ENCODE peak calls at places on chromosomes 6 and 20, in six cellular contexts. One of them, this sample, is unnamed.

GRCh38 chr6:149840345-149841075 is 23.6 kb downstream of the LRP11 start:
- DNase-seq in nephron progenitor cell: peak; percentile 26
- DNase-seq in uterus: peak; percentile 56
- DNase-seq in stomach: peak; percentile 81
- DNase-seq in astrocyte of the spinal cord: peak; percentile 67
- DNase-seq in HFF-Myc: no peak
- DNase-seq in this sample: peak; percentile 81

GRCh38 chr20:44809380-44810060 is 826 bp downstream of the RIMS4 start:
- DNase-seq in stomach: no peak
- DNase-seq in nephron progenitor cell: peak; percentile 16
- DNase-seq in astrocyte of the spinal cord: no peak
- DNase-seq in uterus: no peak
- DNase-seq in HFF-Myc: no peak
- DNase-seq in this sample: no peak

GRCh38 chr6:37314803-37315515 is 38.8 kb upstream of the RNF8 start:
- DNase-seq in HFF-Myc: no peak
- DNase-seq in astrocyte of the spinal cord: peak; percentile 27
- DNase-seq in uterus: peak; percentile 34
- DNase-seq in nephron progenitor cell: peak; percentile 36
- DNase-seq in stomach: peak; percentile 41
- DNase-seq in this sample: no peak

GRCh38 chr6:45898941-45899682 is 116.5 kb downstream of the CLIC5 start:
- DNase-seq in uterus: no peak
- DNase-seq in nephron progenitor cell: no peak
- DNase-seq in HFF-Myc: no peak
- DNase-seq in stomach: no peak
- DNase-seq in astrocyte of the spinal cord: no peak
- DNase-seq in this sample: no peak

GRCh38 chr20:54585222-54585621 is 109.8 kb downstream of the DOK5 start:
- DNase-seq in nephron progenitor cell: no peak
- DNase-seq in HFF-Myc: no peak
- DNase-seq in astrocyte of the spinal cord: no peak
- DNase-seq in stomach: no peak
- DNase-seq in uterus: no peak
- DNase-seq in this sample: no peak

GRCh38 chr20:33348136-33348937 is 53.0 kb downstream of the CDK5RAP1 start:
- DNase-seq in uterus: no peak
- DNase-seq in HFF-Myc: no peak
- DNase-seq in astrocyte of the spinal cord: no peak
- DNase-seq in nephron progenitor cell: no peak
- DNase-seq in stomach: no peak
- DNase-seq in this sample: no peak

GRCh38 chr6:139891471-139891870 is 517.0 kb upstream of the CITED2 start:
- DNase-seq in HFF-Myc: peak; percentile 42
- DNase-seq in astrocyte of the spinal cord: peak; percentile 33
- DNase-seq in uterus: no peak
- DNase-seq in nephron progenitor cell: no peak
- DNase-seq in stomach: no peak
- DNase-seq in this sample: no peak

GRCh38 chr6:89481695-89482094 is 48.7 kb downstream of the ANKRD6 start:
- DNase-seq in uterus: no peak
- DNase-seq in nephron progenitor cell: no peak
- DNase-seq in astrocyte of the spinal cord: no peak
- DNase-seq in HFF-Myc: no peak
- DNase-seq in stomach: no peak
- DNase-seq in this sample: no peak

GRCh38 chr6:137307163-137307851 is 88.1 kb upstream of the IFNGR1 start:
- DNase-seq in stomach: no peak
- DNase-seq in uterus: no peak
- DNase-seq in astrocyte of the spinal cord: no peak
- DNase-seq in HFF-Myc: no peak
- DNase-seq in nephron progenitor cell: no peak
- DNase-seq in this sample: no peak

GRCh38 chr20:61773926-61774587 is 291.6 kb downstream of the TAF4 start:
- DNase-seq in nephron progenitor cell: no peak
- DNase-seq in HFF-Myc: no peak
- DNase-seq in astrocyte of the spinal cord: no peak
- DNase-seq in stomach: no peak
- DNase-seq in uterus: no peak
- DNase-seq in this sample: no peak

GRCh38 chr20:44702776-44703175 is 12.4 kb upstream of the CCN5 start:
- DNase-seq in astrocyte of the spinal cord: peak; percentile 95
- DNase-seq in uterus: peak; percentile 89
- DNase-seq in HFF-Myc: peak; percentile 63
- DNase-seq in stomach: peak; percentile 88
- DNase-seq in nephron progenitor cell: peak; percentile 29
- DNase-seq in this sample: peak; percentile 89

GRCh38 chr6:169869301-169869700 is 117.9 kb downstream of the ERMARD start:
- DNase-seq in nephron progenitor cell: no peak
- DNase-seq in astrocyte of the spinal cord: no peak
- DNase-seq in HFF-Myc: no peak
- DNase-seq in stomach: no peak
- DNase-seq in uterus: no peak
- DNase-seq in this sample: no peak

GRCh38 chr6:112218563-112218962 is 35.8 kb downstream of the LAMA4 start:
- DNase-seq in nephron progenitor cell: no peak
- DNase-seq in stomach: no peak
- DNase-seq in uterus: peak; percentile 80
- DNase-seq in HFF-Myc: no peak
- DNase-seq in astrocyte of the spinal cord: peak; percentile 61
- DNase-seq in this sample: no peak

DNA sequence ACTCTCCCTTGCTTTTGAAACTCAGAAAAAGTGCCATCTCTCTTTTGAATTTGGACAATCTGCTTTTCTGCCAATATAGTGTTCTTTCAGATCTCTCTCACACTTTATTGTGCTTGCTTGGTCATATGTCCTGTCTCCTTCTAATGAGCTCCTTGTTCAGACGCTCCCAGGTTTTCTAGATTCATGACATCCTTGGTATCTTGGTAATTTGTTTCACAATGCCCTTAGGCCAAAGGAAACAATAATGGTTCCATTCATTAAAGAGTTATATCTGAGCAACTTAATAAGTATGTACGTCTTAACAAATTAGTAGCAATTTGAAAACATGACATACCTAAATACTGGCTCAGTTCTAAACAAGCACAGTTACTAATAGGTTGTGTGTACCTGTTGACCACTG is 293.4 kb upstream of the SPTLC3 start:
- DNase-seq in HFF-Myc: no peak
- DNase-seq in nephron progenitor cell: no peak
- DNase-seq in uterus: no peak
- DNase-seq in stomach: no peak
- DNase-seq in astrocyte of the spinal cord: no peak
- DNase-seq in this sample: no peak
- TF ChIP-seq CTCF in HFF-Myc: no peak
- TF ChIP-seq CTCF in nephron progenitor cell: no peak
- TF ChIP-seq CTCF in uterus: no peak
- TF ChIP-seq CTCF in stomach: no peak
- TF ChIP-seq CTCF in astrocyte of the spinal cord: no peak
- TF ChIP-seq CTCF in this sample: no peak

GRCh38 chr6:69643688-69644087 is 153.1 kb downstream of the LMBRD1 start:
- DNase-seq in HFF-Myc: no peak
- DNase-seq in astrocyte of the spinal cord: no peak
- DNase-seq in uterus: no peak
- DNase-seq in stomach: no peak
- DNase-seq in nephron progenitor cell: no peak
- DNase-seq in this sample: no peak

GRCh38 chr6:69650703-69651102 is 146.1 kb downstream of the LMBRD1 start:
- DNase-seq in nephron progenitor cell: no peak
- DNase-seq in astrocyte of the spinal cord: no peak
- DNase-seq in uterus: no peak
- DNase-seq in stomach: no peak
- DNase-seq in HFF-Myc: no peak
- DNase-seq in this sample: no peak

GRCh38 chr6:69647726-69648125 is 149.1 kb downstream of the LMBRD1 start:
- DNase-seq in astrocyte of the spinal cord: no peak
- DNase-seq in stomach: no peak
- DNase-seq in HFF-Myc: no peak
- DNase-seq in nephron progenitor cell: no peak
- DNase-seq in uterus: no peak
- DNase-seq in this sample: no peak
- TF ChIP-seq CTCF in astrocyte of the spinal cord: no peak
- TF ChIP-seq CTCF in stomach: no peak
- TF ChIP-seq CTCF in HFF-Myc: no peak
- TF ChIP-seq CTCF in nephron progenitor cell: no peak
- TF ChIP-seq CTCF in uterus: no peak
- TF ChIP-seq CTCF in this sample: no peak

GRCh38 chr6:68468244-68468884 is 166.7 kb upstream of the ADGRB3 start:
- DNase-seq in HFF-Myc: no peak
- DNase-seq in stomach: no peak
- DNase-seq in uterus: no peak
- DNase-seq in astrocyte of the spinal cord: peak; percentile 3
- DNase-seq in nephron progenitor cell: peak; percentile 6
- DNase-seq in this sample: no peak
- TF ChIP-seq CTCF in HFF-Myc: no peak
- TF ChIP-seq CTCF in stomach: no peak
- TF ChIP-seq CTCF in uterus: no peak
- TF ChIP-seq CTCF in astrocyte of the spinal cord: peak; percentile 48
- TF ChIP-seq CTCF in nephron progenitor cell: peak; percentile 51
- TF ChIP-seq CTCF in this sample: no peak

DNA sequence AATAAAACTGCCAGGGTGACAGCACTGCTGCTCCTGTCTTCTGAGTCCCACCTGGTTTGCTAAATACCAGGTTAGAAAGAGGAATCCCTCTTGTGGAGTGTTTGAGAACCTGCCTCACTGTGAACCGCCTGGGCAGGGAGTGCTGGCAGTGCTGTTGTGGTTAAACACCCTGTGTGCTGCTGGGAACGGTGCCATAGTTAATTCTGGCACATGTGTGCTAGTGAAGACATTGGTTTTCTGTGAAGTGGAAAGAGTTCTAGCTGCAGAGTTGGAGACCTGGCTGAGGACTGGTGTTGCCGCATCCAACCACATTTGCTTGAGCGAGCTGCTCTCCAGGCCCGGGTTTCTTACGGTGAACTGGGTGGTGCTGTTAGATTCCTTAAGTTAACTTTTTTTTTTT is 72.7 kb downstream of the IGF2R start:
- DNase-seq in HFF-Myc: peak; percentile 52
- DNase-seq in nephron progenitor cell: no peak
- DNase-seq in uterus: peak; percentile 32
- DNase-seq in astrocyte of the spinal cord: peak; percentile 92
- DNase-seq in stomach: peak; percentile 83
- DNase-seq in this sample: peak; percentile 66
- TF ChIP-seq CTCF in HFF-Myc: peak; percentile 23
- TF ChIP-seq CTCF in nephron progenitor cell: no peak
- TF ChIP-seq CTCF in uterus: no peak
- TF ChIP-seq CTCF in astrocyte of the spinal cord: peak; percentile 56
- TF ChIP-seq CTCF in stomach: peak; percentile 31
- TF ChIP-seq CTCF in this sample: peak; percentile 29

GRCh38 chr6:41801380-41801779 is 13.9 kb downstream of the TOMM6 start:
- DNase-seq in uterus: no peak
- DNase-seq in astrocyte of the spinal cord: peak; percentile 47
- DNase-seq in stomach: no peak
- DNase-seq in HFF-Myc: no peak
- DNase-seq in nephron progenitor cell: no peak
- DNase-seq in this sample: no peak
- TF ChIP-seq CTCF in uterus: no peak
- TF ChIP-seq CTCF in astrocyte of the spinal cord: peak; percentile 79
- TF ChIP-seq CTCF in stomach: no peak
- TF ChIP-seq CTCF in HFF-Myc: peak; percentile 67
- TF ChIP-seq CTCF in nephron progenitor cell: no peak
- TF ChIP-seq CTCF in this sample: peak; percentile 54

DNA sequence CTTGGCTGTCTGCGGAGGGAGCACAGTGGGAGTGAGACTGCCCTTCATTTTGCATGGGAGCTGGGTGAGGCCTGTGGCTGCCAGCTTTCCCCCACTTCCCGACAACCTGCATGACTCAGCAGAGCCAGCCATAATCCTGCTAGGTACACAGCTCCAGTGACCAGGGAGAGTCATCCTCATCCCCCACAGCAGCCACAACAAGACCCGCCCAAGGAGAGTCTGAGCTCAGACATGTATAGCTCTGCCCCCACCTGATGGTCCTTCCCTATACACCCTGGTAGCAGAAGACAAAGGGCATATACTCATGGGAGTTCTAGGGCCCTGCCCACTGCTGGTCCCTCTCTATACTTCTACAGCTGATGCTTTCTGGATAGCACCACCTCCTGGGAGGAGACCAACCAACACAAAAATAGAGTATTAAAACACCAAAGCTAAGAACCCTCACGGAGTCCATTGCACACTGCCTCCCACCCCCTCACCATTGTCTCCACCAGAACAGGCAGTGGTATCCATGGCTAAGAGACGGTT is 29.3 kb upstream of the TPD52L1 start:
- DNase-seq in uterus: no peak
- DNase-seq in nephron progenitor cell: no peak
- DNase-seq in stomach: no peak
- DNase-seq in astrocyte of the spinal cord: peak; percentile 34
- DNase-seq in HFF-Myc: no peak
- DNase-seq in this sample: no peak
- TF ChIP-seq CTCF in uterus: no peak
- TF ChIP-seq CTCF in nephron progenitor cell: no peak
- TF ChIP-seq CTCF in stomach: no peak
- TF ChIP-seq CTCF in astrocyte of the spinal cord: no peak
- TF ChIP-seq CTCF in HFF-Myc: no peak
- TF ChIP-seq CTCF in this sample: no peak

DNA sequence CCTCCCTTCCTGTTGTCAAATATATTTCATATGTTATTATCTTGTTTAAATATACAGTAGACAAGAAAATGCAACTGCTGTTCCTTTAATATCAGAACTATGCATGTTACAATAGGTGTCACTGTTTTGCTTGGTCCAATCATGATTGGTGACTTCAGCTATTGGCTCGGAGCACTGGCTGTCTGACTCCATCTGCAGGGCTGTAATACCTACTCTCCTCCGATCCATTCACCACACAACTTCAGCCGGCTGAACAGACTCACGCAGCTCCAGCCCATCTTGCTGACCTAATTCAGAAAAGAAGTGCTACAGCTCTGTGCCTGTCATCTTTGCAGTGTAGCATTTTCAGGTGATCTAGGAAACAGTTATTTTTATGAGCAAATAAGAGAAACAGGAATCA is at the start of gene BTBD3:
- DNase-seq in nephron progenitor cell: no peak
- DNase-seq in HFF-Myc: peak; percentile 31
- DNase-seq in stomach: peak; percentile 83
- DNase-seq in astrocyte of the spinal cord: peak; percentile 67
- DNase-seq in uterus: peak; percentile 58
- DNase-seq in this sample: peak; percentile 15
- TF ChIP-seq CTCF in nephron progenitor cell: no peak
- TF ChIP-seq CTCF in HFF-Myc: no peak
- TF ChIP-seq CTCF in stomach: no peak
- TF ChIP-seq CTCF in astrocyte of the spinal cord: no peak
- TF ChIP-seq CTCF in uterus: no peak
- TF ChIP-seq CTCF in this sample: no peak